ENCODE peak calls at places on chromosome 5, in five cellular contexts. O is GM23248; C is CD8-positive, alpha-beta T cell; N is effector memory CD4-positive, alpha-beta T cell; I is fibroblast of lung. T is an unnamed sample.

GRCh38 chr5:169263591-169263990 is 37.3 kb downstream of the SLIT3 start:
- DNase-seq in O (peak; percentile 20), C (no peak), N (no peak), I (no peak), T (no peak)

GRCh38 chr5:158175664-158176507 is 316.9 kb upstream of the CLINT1 start:
- DNase-seq in O (peak; percentile 4), C (no peak), N (no peak), I (no peak), T (no peak)

GRCh38 chr5:71483355-71483754 is 27.9 kb downstream of the BDP1 start:
- DNase-seq in O (peak; percentile 73), C (no peak), N (no peak), I (peak; percentile 86), T (no peak)

GRCh38 chr5:122668552-122668951 is 106.3 kb upstream of the SNX2 start:
- DNase-seq in O (no peak), C (no peak), N (no peak), I (no peak), T (no peak)

GRCh38 chr5:68371607-68372006 is 156.1 kb downstream of the PIK3R1 start:
- DNase-seq in O (no peak), C (no peak), N (no peak), I (no peak), T (no peak)

GRCh38 chr5:153746440-153746839 is 256.0 kb downstream of the GRIA1 start:
- DNase-seq in O (no peak), C (no peak), N (no peak), I (no peak), T (no peak)

GRCh38 chr5:14406554-14406849 is 175.1 kb upstream of the OTULINL start:
- DNase-seq in O (peak; percentile 97), C (no peak), N (no peak), I (peak; percentile 76), T (no peak)

GRCh38 chr5:65394078-65394477 is 87.6 kb downstream of the ADAMTS6 start:
- DNase-seq in O (peak; percentile 90), C (no peak), N (no peak), I (peak; percentile 99), T (no peak)

GRCh38 chr5:155616779-155617392 is 603.3 kb downstream of the KIF4B start:
- DNase-seq in O (peak; percentile 34), C (peak; percentile 22), N (peak; percentile 4), I (no peak), T (no peak)

GRCh38 chr5:131381011-131381410 is 117.2 kb downstream of the CDC42SE2 start:
- DNase-seq in O (no peak), C (no peak), N (no peak), I (peak; percentile 17), T (no peak)

GRCh38 chr5:131381792-131382191 is 117.9 kb downstream of the CDC42SE2 start:
- DNase-seq in O (no peak), C (no peak), N (no peak), I (no peak), T (no peak)

GRCh38 chr5:131379723-131380122 is 115.9 kb downstream of the CDC42SE2 start:
- DNase-seq in O (no peak), C (peak; percentile 58), N (peak; percentile 64), I (peak; percentile 36), T (no peak)

GRCh38 chr5:131377785-131378325 is 114.0 kb downstream of the CDC42SE2 start:
- DNase-seq in O (no peak), C (no peak), N (no peak), I (peak; percentile 71), T (no peak)

GRCh38 chr5:131379071-131379538 is 115.3 kb downstream of the CDC42SE2 start:
- DNase-seq in O (no peak), C (no peak), N (no peak), I (peak; percentile 15), T (no peak)
- H3K4me3 ChIP-seq in O (no peak overlapping the region), C (peak overlapping the region; percentile 5), N (no peak overlapping the region), I (no peak overlapping the region), T (no peak overlapping the region)

GRCh38 chr5:173646684-173647083 is 30.2 kb upstream of the BOD1 start:
- DNase-seq in O (no peak), C (no peak), N (no peak), I (no peak), T (no peak)
- H3K27ac ChIP-seq in O (no peak overlapping the region), C (no peak overlapping the region), N (no peak overlapping the region), I (no peak overlapping the region), T (no peak overlapping the region)

DNA sequence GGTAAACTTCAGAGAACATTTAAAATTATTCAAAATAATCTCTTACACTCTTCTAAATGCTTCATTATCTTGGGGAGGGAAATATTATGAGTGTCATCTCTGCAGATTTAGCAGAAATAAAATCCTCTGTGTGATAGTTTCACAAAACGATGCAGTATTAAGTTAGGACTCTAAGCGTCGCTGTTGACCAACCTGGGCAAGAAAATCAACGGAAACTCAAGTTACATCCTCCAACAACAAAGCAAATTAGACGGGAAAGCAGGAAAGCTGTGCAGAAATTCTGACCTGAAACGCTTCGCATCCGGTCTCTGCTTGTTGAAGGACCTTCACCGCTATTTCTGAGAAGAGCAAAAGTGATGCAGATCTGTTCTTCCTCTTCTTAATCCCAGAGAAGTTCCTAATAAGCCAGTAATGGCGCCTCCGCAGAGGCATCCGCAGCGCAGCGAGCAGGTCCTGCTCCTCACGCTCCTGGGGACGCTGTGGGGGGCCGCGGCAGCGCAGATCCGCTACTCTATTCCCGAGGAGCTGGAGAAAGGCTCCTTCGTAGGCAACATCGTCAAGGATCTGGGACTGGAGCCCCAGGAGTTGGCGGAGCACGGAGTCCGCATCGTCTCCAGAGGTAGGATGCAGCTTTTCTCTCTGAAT is at the start of gene PCDHGA6:
- DNase-seq in O (peak; percentile 64), C (no peak), N (no peak), I (peak; percentile 57), T (no peak)
- H3K4me3 ChIP-seq in O (peak within 1 kb of the TSS; percentile 77), C (no peak within 1 kb of the TSS), N (no peak within 1 kb of the TSS), I (peak within 1 kb of the TSS; percentile 46), T (no peak within 1 kb of the TSS)

DNA sequence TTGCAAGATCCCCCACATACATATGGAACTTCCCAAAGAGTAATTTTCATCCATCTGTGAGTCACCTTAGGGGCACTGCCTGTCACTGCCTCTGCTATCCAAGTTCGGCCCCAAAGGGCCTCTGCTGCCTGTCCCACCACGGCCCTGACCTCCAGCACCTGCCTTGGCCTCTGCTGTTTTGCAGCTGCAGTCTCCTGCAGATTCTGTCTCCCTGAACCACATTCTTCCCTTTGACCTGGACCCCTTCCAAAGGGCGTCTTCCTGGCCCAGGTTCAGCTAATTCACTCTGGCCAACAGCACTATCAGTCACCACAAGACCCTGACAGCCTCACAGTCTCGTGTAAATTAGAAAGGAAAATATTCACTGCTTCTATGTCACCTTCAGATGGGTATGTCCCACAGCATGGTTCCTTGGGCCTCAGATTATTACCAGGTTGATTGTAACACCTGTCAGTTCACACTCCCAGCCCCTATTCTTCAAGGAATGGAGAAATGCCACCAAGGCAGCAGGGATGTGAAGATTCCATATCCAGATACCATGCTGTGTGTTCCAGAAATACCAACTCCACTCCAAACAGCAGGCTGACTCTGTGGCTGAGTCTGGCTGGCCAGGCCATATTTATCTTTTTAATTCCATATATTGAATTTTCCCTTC is 479.3 kb downstream of the ARHGEF28 start:
- DNase-seq in O (no peak), C (no peak), N (no peak), I (no peak), T (no peak)
- H3K27ac ChIP-seq in O (no peak overlapping the region), C (no peak overlapping the region), N (no peak overlapping the region), I (no peak overlapping the region), T (no peak overlapping the region)

GRCh38 chr5:97191893-97192292 is 8.8 kb upstream of the RIOK2 start:
- DNase-seq in O (no peak), C (no peak), N (no peak), I (no peak), T (no peak)

GRCh38 chr5:97194366-97194765 is 11.3 kb upstream of the RIOK2 start:
- DNase-seq in O (no peak), C (no peak), N (no peak), I (no peak), T (no peak)

DNA sequence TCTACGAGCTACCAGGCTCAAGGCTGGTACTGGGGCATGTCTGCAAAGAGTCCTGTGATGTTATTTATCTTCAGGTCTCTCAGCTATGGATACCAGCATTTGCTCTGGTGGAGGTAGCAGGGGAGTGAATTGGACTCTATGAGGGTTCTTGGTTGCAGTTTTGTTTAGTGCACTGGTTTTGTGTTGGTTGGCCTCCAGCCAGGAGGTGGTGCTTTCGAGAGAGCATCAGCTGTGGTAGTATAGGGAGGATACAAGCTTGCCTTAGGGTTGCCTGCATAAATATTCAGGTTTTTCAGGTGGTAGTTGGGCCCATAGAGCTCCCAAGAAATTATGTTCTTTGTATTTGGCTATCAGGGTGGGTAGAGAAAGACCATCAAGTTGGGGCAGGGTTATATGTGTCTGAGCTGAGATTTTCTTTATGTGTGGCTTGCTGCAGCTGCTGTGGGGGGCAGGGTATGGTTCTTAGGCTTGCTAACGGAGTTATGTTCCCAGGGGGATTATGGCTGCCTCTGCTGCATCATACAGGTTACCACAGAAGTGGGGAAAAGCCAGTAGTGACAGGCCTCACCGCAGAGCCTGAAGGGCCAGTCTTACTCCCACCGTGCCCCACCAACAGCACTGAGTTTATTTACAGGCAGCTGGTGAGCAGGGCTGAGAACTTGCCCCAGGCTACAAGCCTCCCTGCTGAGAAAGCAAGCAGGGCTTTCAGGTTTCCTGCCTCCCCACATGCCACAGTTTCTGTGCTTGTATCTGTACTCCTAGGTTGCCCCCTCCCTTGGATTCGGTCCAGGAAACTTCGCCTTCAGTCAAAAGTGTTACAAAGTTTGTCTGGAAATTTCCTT is 9.8 kb upstream of the RIOK2 start:
- DNase-seq in O (no peak), C (no peak), N (no peak), I (no peak), T (no peak)
- H3K4me3 ChIP-seq in O (no peak overlapping the region), C (no peak overlapping the region), N (no peak overlapping the region), I (no peak overlapping the region), T (no peak overlapping the region)

GRCh38 chr5:134145061-134145757 is 30.7 kb downstream of the TCF7 start:
- DNase-seq in O (no peak), C (no peak), N (no peak), I (no peak), T (no peak)
- H3K27ac ChIP-seq in O (peak overlapping the region; percentile 17), C (no peak overlapping the region), N (peak overlapping the region; percentile 20), I (no peak overlapping the region), T (no peak overlapping the region)

GRCh38 chr5:167574381-167574780 is 717.1 kb upstream of the WWC1 start:
- DNase-seq in O (peak; percentile 25), C (no peak), N (no peak), I (no peak), T (no peak)

GRCh38 chr5:167578977-167579700 is 712.3 kb upstream of the WWC1 start:
- DNase-seq in O (peak; percentile 89), C (no peak), N (no peak), I (peak; percentile 73), T (no peak)

GRCh38 chr5:167577616-167578015 is 713.8 kb upstream of the WWC1 start:
- DNase-seq in O (no peak), C (no peak), N (no peak), I (no peak), T (no peak)

GRCh38 chr5:167576126-167576525 is 715.3 kb upstream of the WWC1 start:
- DNase-seq in O (peak; percentile 47), C (no peak), N (no peak), I (peak; percentile 31), T (no peak)

GRCh38 chr5:167576928-167577327 is 714.5 kb upstream of the WWC1 start:
- DNase-seq in O (no peak), C (no peak), N (no peak), I (no peak), T (no peak)
- H3K4me3 ChIP-seq in O (peak overlapping the region; percentile 90), C (no peak overlapping the region), N (no peak overlapping the region), I (peak overlapping the region; percentile 3), T (no peak overlapping the region)

GRCh38 chr5:41418220-41419031 is 92.0 kb downstream of the PLCXD3 start:
- DNase-seq in O (peak; percentile 66), C (no peak), N (no peak), I (peak; percentile 78), T (no peak)
- H3K27ac ChIP-seq in O (peak overlapping the region; percentile 44), C (no peak overlapping the region), N (no peak overlapping the region), I (no peak overlapping the region), T (no peak overlapping the region)